ENCODE peak calls at places on chromosomes 16 and 17, in eight cellular contexts. X is uterus, M is heart left ventricle, A is sigmoid colon, T is A549, L is testis, O is HCT116, J is stomach. Q is an unnamed sample. For H3K4me1, the result is how much of the 10 kb centered on the place peaks cover.

GRCh38 chr17:78172284-78173024 is 4.1 kb downstream of the SYNGR2 start:
- DNase-seq in X (peak), M (peak), A (no peak), T (peak), L (peak), O (no peak), J (peak), Q (peak)

GRCh38 chr16:26442333-26442732 is 624.4 kb upstream of the C16orf82 start:
- DNase-seq in X (no peak), M (no peak), A (no peak), T (no peak), L (no peak), O (no peak), J (no peak), Q (no peak)

GRCh38 chr16:19860146-19861030 is 24.3 kb downstream of the GPRC5B start:
- DNase-seq in X (no peak), M (no peak), A (peak), T (no peak), L (no peak), O (no peak), J (no peak), Q (no peak)

GRCh38 chr17:75894049-75894742 is 2.6 kb downstream of the TRIM65 start:
- DNase-seq in X (no peak), M (no peak), A (peak), T (no peak), L (no peak), O (no peak), J (no peak), Q (no peak)

GRCh38 chr17:41060052-41060604 is at the start of gene KRTAP2-3:
- DNase-seq in X (no peak), M (no peak), A (no peak), T (peak), L (no peak), O (peak), J (no peak), Q (no peak)

GRCh38 chr17:18229771-18230170 is 4.3 kb downstream of the LLGL1 start:
- DNase-seq in X (no peak), M (no peak), A (no peak), T (no peak), L (no peak), O (no peak), J (no peak), Q (no peak)

GRCh38 chr16:27202923-27203428 is 350 bp upstream of the KDM8 start:
- DNase-seq in X (no peak), M (no peak), A (no peak), T (no peak), L (no peak), O (no peak), J (no peak), Q (no peak)

GRCh38 chr17:82545071-82545462 is 25.5 kb downstream of the FOXK2 start:
- DNase-seq in X (peak), M (no peak), A (peak), T (no peak), L (peak), O (no peak), J (no peak), Q (no peak)

GRCh38 chr17:73792994-73793393 is 148.7 kb upstream of the SDK2 start:
- DNase-seq in X (no peak), M (no peak), A (no peak), T (no peak), L (no peak), O (no peak), J (no peak), Q (no peak)

GRCh38 chr17:76594676-76595075 is 9.0 kb upstream of the ST6GALNAC2 start:
- DNase-seq in X (no peak), M (no peak), A (no peak), T (no peak), L (no peak), O (no peak), J (no peak), Q (no peak)

GRCh38 chr17:3913531-3914318 is 2.5 kb downstream of the P2RX1 start:
- DNase-seq in X (peak), M (peak), A (peak), T (peak), L (peak), O (peak), J (peak), Q (peak)

GRCh38 chr17:77959216-77959925 is 868 bp downstream of the TNRC6C start:
- DNase-seq in X (no peak), M (no peak), A (no peak), T (no peak), L (peak), O (no peak), J (peak), Q (no peak)

GRCh38 chr16:51553910-51554309 is 402.8 kb upstream of the SALL1 start:
- DNase-seq in X (no peak), M (no peak), A (no peak), T (no peak), L (no peak), O (no peak), J (no peak), Q (no peak)

GRCh38 chr17:51761105-51761504 is 397.4 kb downstream of the CA10 start:
- DNase-seq in X (no peak), M (no peak), A (no peak), T (no peak), L (no peak), O (no peak), J (no peak), Q (no peak)

GRCh38 chr17:72763981-72764380 is 328.5 kb downstream of the SLC39A11 start:
- DNase-seq in X (no peak), M (no peak), A (no peak), T (no peak), L (no peak), O (no peak), J (no peak), Q (no peak)

GRCh38 chr17:2889256-2889655 is 93.0 kb downstream of the RAP1GAP2 start:
- DNase-seq in X (no peak), M (no peak), A (no peak), T (no peak), L (no peak), O (no peak), J (no peak), Q (no peak)

GRCh38 chr16:9003322-9003721 is 39.6 kb upstream of the USP7 start:
- DNase-seq in X (no peak), M (no peak), A (no peak), T (no peak), L (no peak), O (no peak), J (peak), Q (peak)

GRCh38 chr17:74160656-74161500 is 42.6 kb upstream of the RPL38 start:
- DNase-seq in X (no peak), M (peak), A (no peak), T (no peak), L (no peak), O (no peak), J (no peak), Q (no peak)

GRCh38 chr17:81420769-81421462 is 25.7 kb downstream of the BAHCC1 start:
- DNase-seq in X (no peak), M (peak), A (no peak), T (no peak), L (no peak), O (no peak), J (peak), Q (peak)

GRCh38 chr16:86019446-86020047 is 120.6 kb downstream of the IRF8 start:
- DNase-seq in X (no peak), M (no peak), A (peak), T (peak), L (peak), O (no peak), J (no peak), Q (no peak)

GRCh38 chr16:69260019-69260418 is 51.1 kb upstream of the VPS4A start:
- DNase-seq in X (no peak), M (no peak), A (no peak), T (peak), L (no peak), O (no peak), J (no peak), Q (no peak)

GRCh38 chr17:76867578-76868175 is 527 bp upstream of the MGAT5B start:
- DNase-seq in X (no peak), M (no peak), A (no peak), T (peak), L (peak), O (no peak), J (no peak), Q (no peak)

GRCh38 chr16:2473425-2473926 is 1.5 kb upstream of the TBC1D24 start:
- DNase-seq in X (no peak), M (no peak), A (no peak), T (no peak), L (no peak), O (no peak), J (no peak), Q (peak)

GRCh38 chr16:3038256-3038655 is 1.5 kb upstream of the BICDL2 start:
- DNase-seq in X (no peak), M (no peak), A (no peak), T (no peak), L (no peak), O (no peak), J (peak), Q (no peak)

GRCh38 chr16:73171380-73171779 is 123.5 kb upstream of the ZFHX3 start:
- DNase-seq in X (no peak), M (no peak), A (no peak), T (no peak), L (no peak), O (no peak), J (no peak), Q (no peak)

GRCh38 chr17:13582776-13583414 is 18.8 kb downstream of the HS3ST3A1 start:
- DNase-seq in X (no peak), M (no peak), A (no peak), T (no peak), L (no peak), O (no peak), J (no peak), Q (no peak)

GRCh38 chr17:22443061-22443460 is 750.7 kb downstream of the KCNJ18 start:
- DNase-seq in X (no peak), M (no peak), A (no peak), T (no peak), L (peak), O (no peak), J (no peak), Q (no peak)

GRCh38 chr17:50944902-50945720 is 79.0 kb upstream of the TOB1 start:
- DNase-seq in X (peak), M (no peak), A (no peak), T (no peak), L (no peak), O (no peak), J (no peak), Q (no peak)

GRCh38 chr16:58464047-58464915 is 35.7 kb upstream of the NDRG4 start:
- DNase-seq in X (peak), M (peak), A (no peak), T (no peak), L (no peak), O (no peak), J (peak), Q (peak)

GRCh38 chr17:41061969-41062368 is 2.1 kb upstream of the KRTAP2-3 start:
- DNase-seq in X (no peak), M (no peak), A (no peak), T (peak), L (no peak), O (no peak), J (no peak), Q (no peak)

GRCh38 chr17:71987634-71988033 is 133.2 kb upstream of the SOX9 start:
- DNase-seq in X (no peak), M (no peak), A (no peak), T (no peak), L (no peak), O (no peak), J (no peak), Q (no peak)

GRCh38 chr16:85227924-85228462 is 115.7 kb upstream of the CIBAR2 start:
- DNase-seq in X (no peak), M (no peak), A (peak), T (no peak), L (no peak), O (no peak), J (no peak), Q (no peak)

GRCh38 chr16:88451586-88452484 is 1.2 kb upstream of the ZFPM1 start:
- DNase-seq in X (peak), M (no peak), A (no peak), T (no peak), L (no peak), O (peak), J (no peak), Q (no peak)

GRCh38 chr16:87806608-87807546 is 41.1 kb upstream of the KLHDC4 start:
- DNase-seq in X (no peak), M (peak), A (peak), T (peak), L (peak), O (peak), J (peak), Q (peak)

GRCh38 chr17:78316867-78317816 is 42.7 kb downstream of the SOCS3 start:
- DNase-seq in X (no peak), M (no peak), A (no peak), T (peak), L (no peak), O (no peak), J (peak), Q (peak)

GRCh38 chr17:27466748-27467375 is 10.6 kb downstream of the KSR1 start:
- DNase-seq in X (no peak), M (peak), A (no peak), T (no peak), L (no peak), O (no peak), J (no peak), Q (peak)

GRCh38 chr17:43662432-43663141 is 865 bp upstream of the MEOX1 start:
- DNase-seq in X (no peak), M (no peak), A (no peak), T (no peak), L (no peak), O (no peak), J (no peak), Q (no peak)

GRCh38 chr16:1446296-1447080 is 2.1 kb upstream of the CCDC154 start:
- DNase-seq in X (no peak), M (no peak), A (no peak), T (no peak), L (no peak), O (no peak), J (no peak), Q (peak)
- H3K4me1 ChIP-seq in X (under half), M (under half), A (under half), T (under half), L (under half), O (under half), J (under half), Q (under half)

GRCh38 chr16:82665025-82665424 is 38.3 kb downstream of the CDH13 start:
- DNase-seq in X (no peak), M (no peak), A (no peak), T (no peak), L (no peak), O (no peak), J (no peak), Q (no peak)
- TF ChIP-seq POLR2A in X (no peak), M (no peak), A (no peak), T (no peak), L (no peak), O (no peak), J (no peak), Q (no peak)

GRCh38 chr17:1648582-1649115 is 1.0 kb downstream of the RILP start:
- DNase-seq in X (peak), M (peak), A (peak), T (peak), L (peak), O (peak), J (peak), Q (peak)

GRCh38 chr17:1646199-1646875 is 805 bp upstream of the SCARF1 start:
- DNase-seq in X (no peak), M (no peak), A (no peak), T (no peak), L (no peak), O (no peak), J (no peak), Q (no peak)

GRCh38 chr17:1649844-1650409 is at the start of gene RILP:
- DNase-seq in X (peak), M (peak), A (peak), T (peak), L (peak), O (peak), J (peak), Q (peak)

GRCh38 chr17:1649116-1649843 is 386 bp downstream of the RILP start:
- DNase-seq in X (peak), M (peak), A (peak), T (peak), L (peak), O (peak), J (peak), Q (peak)

DNA sequence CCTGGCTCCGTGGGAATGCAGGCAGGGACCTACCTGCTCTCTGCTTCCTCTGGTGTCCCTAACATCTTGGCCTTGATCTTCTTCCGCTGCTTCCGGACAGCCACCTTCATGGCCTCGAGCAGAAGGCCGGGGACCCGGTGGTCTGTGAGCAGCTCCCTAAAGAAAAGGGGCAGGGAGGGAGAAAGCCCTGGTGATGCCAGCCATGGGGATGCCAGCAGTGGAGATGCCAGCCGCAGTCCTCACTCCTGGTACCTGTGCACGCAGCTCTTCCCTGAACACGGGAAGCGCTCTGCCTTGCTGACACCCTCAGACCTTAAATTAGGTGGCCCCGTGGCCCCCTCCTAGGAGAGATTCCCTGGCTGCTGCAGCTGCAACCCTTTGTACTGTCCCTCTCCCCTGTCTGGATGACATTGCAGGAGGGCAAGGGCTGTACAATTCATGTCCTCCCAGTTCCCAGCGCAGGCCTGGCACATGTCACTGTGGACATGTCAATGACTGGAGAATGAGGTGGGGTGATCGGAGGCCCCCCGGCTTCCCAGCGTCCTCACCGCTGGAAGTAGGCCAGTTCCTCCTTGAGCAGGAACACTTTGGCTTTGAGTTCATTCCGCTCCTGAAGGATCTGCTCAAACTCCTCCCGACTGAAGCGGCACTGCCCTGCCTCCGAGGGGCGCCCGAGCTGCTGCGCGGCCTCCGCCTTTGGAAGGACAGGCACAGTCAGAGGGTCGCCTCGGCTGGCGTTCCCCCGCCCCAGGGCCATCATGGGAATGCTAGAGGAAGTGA is 1.7 kb downstream of the RILP start:
- DNase-seq in X (no peak), M (peak), A (peak), T (peak), L (no peak), O (peak), J (peak), Q (no peak)
- H3K4me1 ChIP-seq in X (under half), M (half or more), A (half or more), T (under half), L (under half), O (half or more), J (half or more), Q (half or more)

DNA sequence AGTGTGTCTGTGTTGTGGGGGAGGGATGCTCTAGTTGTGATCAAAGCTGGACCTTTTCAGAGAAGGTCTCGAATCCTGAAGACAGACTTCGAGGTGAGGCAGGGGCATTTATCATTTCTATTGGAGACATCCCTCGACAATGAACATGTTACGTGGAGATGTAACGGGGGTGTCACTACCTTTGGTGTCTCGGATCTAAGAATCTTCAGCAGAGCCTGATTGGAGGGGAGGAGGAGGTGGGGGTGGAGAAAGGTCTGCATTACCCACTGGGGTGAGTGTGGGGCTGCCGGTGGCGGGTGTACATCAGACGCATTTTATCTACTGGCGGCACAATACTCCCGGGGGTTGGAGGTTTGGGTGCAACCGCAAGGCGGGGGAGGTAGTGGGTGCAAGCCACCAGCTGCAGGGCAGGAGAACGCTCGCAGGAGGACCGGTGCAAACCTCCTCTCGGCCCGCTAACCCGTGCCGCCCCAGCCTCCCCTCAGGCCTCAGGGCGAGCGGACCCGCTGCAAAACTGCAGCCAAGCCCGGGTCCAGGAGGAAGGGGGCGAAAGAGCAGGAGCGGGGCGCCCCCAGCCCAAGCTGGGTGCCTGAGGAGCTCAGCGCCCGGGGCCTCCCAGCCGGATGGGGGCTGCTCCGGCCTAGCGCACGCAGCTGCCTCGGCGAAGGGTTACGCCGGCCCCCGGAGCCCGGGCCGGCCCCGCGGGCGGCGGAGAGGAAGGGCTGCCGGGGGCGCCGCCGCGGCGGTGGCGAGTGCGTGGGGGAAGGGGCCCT is 735 bp downstream of the ZNF652 start:
- DNase-seq in X (peak), M (peak), A (peak), T (peak), L (peak), O (no peak), J (peak), Q (no peak)
- TF ChIP-seq POLR2A in X (no peak), M (no peak), A (no peak), T (peak), L (no peak), O (no peak), J (no peak), Q (peak)

DNA sequence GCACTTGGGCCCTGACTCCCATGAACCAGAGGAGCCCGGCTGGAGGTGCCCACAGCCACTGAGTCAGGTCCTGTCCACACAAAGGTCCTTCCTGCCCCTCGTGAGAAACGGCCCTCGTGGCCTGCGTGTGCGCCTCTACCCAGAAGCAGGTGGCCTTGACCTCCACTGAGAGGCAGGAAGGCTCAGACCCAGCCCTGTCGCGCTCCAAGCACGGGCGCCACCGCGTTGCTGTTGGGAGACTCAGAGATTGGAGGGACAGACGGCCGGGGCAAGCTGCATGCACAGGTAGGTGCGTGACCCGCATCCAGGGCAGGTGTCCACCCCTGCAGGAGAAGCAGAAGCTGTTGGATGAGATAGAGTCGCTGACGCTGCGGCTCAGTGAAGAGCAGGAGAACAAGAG is 8.1 kb upstream of the CAPN15 start:
- DNase-seq in X (no peak), M (no peak), A (no peak), T (no peak), L (no peak), O (no peak), J (no peak), Q (no peak)
- H3K4me1 ChIP-seq in X (under half), M (under half), A (under half), T (under half), L (under half), O (under half), J (under half), Q (under half)

GRCh38 chr16:66510711-66511614 is 39.0 kb downstream of the TK2 start:
- DNase-seq in X (peak), M (no peak), A (peak), T (peak), L (peak), O (no peak), J (peak), Q (no peak)
- TF ChIP-seq POLR2A in X (no peak), M (no peak), A (no peak), T (no peak), L (no peak), O (no peak), J (no peak), Q (no peak)

DNA sequence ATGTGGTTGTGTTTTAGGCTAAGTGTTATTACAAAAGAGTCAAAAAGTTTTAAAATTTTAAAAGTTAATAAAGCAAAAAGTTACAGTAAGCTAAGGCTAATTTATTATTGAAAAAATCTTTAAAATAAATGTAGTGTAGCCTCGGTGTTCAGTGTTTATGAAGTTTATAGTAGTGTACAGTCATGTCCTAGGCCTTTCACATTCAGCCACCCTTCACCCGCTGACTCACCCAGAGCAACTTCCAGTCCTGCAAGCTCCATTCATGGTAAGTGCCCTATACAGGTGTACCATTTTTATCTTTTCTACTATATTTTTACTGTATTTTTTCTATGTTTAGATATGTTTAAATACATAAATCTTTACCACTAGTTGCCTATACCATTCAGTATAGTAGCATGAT is 98.5 kb upstream of the RPRML start:
- DNase-seq in X (no peak), M (no peak), A (no peak), T (no peak), L (no peak), O (no peak), J (no peak), Q (no peak)
- H3K4me1 ChIP-seq in X (under half), M (under half), A (under half), T (under half), L (under half), O (under half), J (under half), Q (under half)

GRCh38 chr16:56667581-56668571 is at the start of gene MT1G:
- DNase-seq in X (no peak), M (peak), A (peak), T (no peak), L (no peak), O (no peak), J (peak), Q (peak)
- TF ChIP-seq POLR2A in X (no peak), M (no peak), A (peak), T (no peak), L (no peak), O (no peak), J (no peak), Q (no peak)

Q was measured in upper lobe of left lung.